ENCODE peak calls at places on chromosomes 7 and 10, in four cellular contexts. O, S, E and B are unnamed samples.

GRCh38 chr7:152399344-152399743 is 36.5 kb downstream of the KMT2C start:
- DNase-seq in S (no peak), O (no peak), E (no peak), B (no peak)

GRCh38 chr7:115728518-115728917 is 302.0 kb downstream of the TFEC start:
- DNase-seq in E (no peak), S (no peak), O (no peak), B (no peak)

GRCh38 chr10:127293640-127294039 is 97.2 kb upstream of the INSYN2A start:
- DNase-seq in O (no peak), E (no peak), S (peak), B (no peak)

GRCh38 chr10:18164771-18165361 is 24.6 kb downstream of the CACNB2 start:
- DNase-seq in E (no peak), O (no peak), S (no peak), B (peak)

GRCh38 chr10:132856869-132857524 is 71.0 kb upstream of the NKX6-2 start:
- DNase-seq in E (peak), O (peak), S (no peak), B (no peak)

GRCh38 chr7:98102170-98102569 is 4.5 kb upstream of the LMTK2 start:
- DNase-seq in E (no peak), S (no peak), O (no peak), B (no peak)

GRCh38 chr10:33095867-33096479 is 137.9 kb upstream of the ITGB1 start:
- DNase-seq in O (no peak), E (no peak), S (no peak), B (no peak)

GRCh38 chr7:134599371-134599770 is 47.3 kb upstream of the BPGM start:
- DNase-seq in O (no peak), S (no peak), E (no peak), B (no peak)

GRCh38 chr10:75126277-75126676 is 14.8 kb downstream of the SAMD8 start:
- DNase-seq in O (no peak), E (no peak), S (no peak), B (no peak)